ENCODE peak calls at places on chromosomes 16 and 17, in ten cellular contexts. P, J, F, A, O, U, K, N, S and R are unnamed samples.

GRCh38 chr17:76446449-76447231 is 6.3 kb downstream of the UBE2O start:
- DNase-seq in O (no peak), A (no peak), S (no peak), K (peak; percentile 26), J (peak; percentile 34), P (no peak), N (no peak), F (no peak), U (peak; percentile 84), R (no peak)

GRCh38 chr16:10594312-10594950 is 14.0 kb upstream of the EMP2 start:
- DNase-seq in P (no peak), N (peak; percentile 95), O (peak; percentile 83), J (no peak), K (no peak), S (no peak), F (no peak), U (no peak), A (peak; percentile 81), R (no peak)

GRCh38 chr17:58265902-58266875 is 14.5 kb downstream of the MPO start:
- DNase-seq in A (no peak), U (no peak), O (peak; percentile 12), N (no peak), P (no peak), F (no peak), J (no peak), S (no peak), K (no peak), R (no peak)

GRCh38 chr17:41548844-41549595 is 20.9 kb upstream of the KRT19 start:
- DNase-seq in O (peak; percentile 92), K (peak; percentile 74), J (peak; percentile 85), N (peak; percentile 93), P (peak; percentile 91), U (peak; percentile 94), S (peak; percentile 5), A (peak; percentile 93), F (peak; percentile 78), R (peak; percentile 82)

GRCh38 chr16:10656618-10657017 is 38.1 kb downstream of the TEKT5 start:
- DNase-seq in S (no peak), P (no peak), J (no peak), F (no peak), K (no peak), O (no peak), A (no peak), N (no peak), U (no peak), R (no peak)

GRCh38 chr16:23064642-23065041 is 84.6 kb downstream of the USP31 start:
- DNase-seq in J (no peak), K (no peak), N (no peak), S (no peak), U (no peak), P (no peak), A (no peak), O (no peak), F (no peak), R (no peak)

GRCh38 chr17:58336456-58337094 is 8.0 kb upstream of the TSPOAP1 start:
- DNase-seq in O (peak; percentile 57), A (no peak), U (no peak), P (peak; percentile 8), S (no peak), K (peak; percentile 53), F (no peak), N (peak; percentile 37), J (no peak), R (no peak)

GRCh38 chr17:21252875-21253645 is at the start of gene NATD1:
- DNase-seq in A (peak; percentile 83), P (peak; percentile 78), O (peak; percentile 92), K (no peak), N (peak; percentile 84), F (peak; percentile 74), J (peak; percentile 88), U (peak; percentile 88), S (peak; percentile 47), R (peak; percentile 93)

GRCh38 chr16:74577882-74578366 is 29.0 kb downstream of the GLG1 start:
- DNase-seq in J (no peak), A (no peak), U (no peak), S (no peak), O (no peak), K (peak; percentile 29), P (no peak), F (no peak), N (no peak), R (peak; percentile 34)

GRCh38 chr17:37770631-37771518 is 26.0 kb upstream of the HNF1B start:
- DNase-seq in U (peak; percentile 82), A (peak; percentile 56), F (no peak), K (no peak), J (peak; percentile 14), O (peak; percentile 80), N (peak; percentile 87), P (peak; percentile 80), S (no peak), R (no peak)

DNA sequence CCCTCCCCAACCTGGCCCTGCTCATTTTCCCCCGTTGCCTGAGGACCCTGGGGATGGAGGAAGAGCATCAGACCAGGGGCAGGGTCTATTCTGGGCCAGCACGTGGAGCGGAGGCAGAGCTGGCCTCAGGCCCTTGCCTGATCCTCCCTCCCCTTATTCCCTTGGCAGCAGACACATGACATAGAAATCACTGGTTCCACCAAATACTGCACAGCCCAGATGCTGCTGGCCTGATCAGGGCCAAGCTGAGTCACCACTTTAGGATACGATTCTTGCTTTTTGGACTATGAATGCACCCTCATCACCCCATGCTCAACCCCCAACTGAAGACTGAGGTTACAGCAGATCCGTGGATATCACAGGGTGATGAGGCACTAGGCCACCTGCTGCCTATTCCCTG is 15.8 kb upstream of the AGRP start:
- DNase-seq in A (no peak), P (no peak), F (no peak), J (peak; percentile 43), U (no peak), S (no peak), K (no peak), N (no peak), O (no peak), R (no peak)
- TF ChIP-seq CTCF in A (no peak), P (no peak), F (no peak), J (no peak), U (no peak), S (no peak), K (no peak), N (no peak), O (no peak), R (no peak)

DNA sequence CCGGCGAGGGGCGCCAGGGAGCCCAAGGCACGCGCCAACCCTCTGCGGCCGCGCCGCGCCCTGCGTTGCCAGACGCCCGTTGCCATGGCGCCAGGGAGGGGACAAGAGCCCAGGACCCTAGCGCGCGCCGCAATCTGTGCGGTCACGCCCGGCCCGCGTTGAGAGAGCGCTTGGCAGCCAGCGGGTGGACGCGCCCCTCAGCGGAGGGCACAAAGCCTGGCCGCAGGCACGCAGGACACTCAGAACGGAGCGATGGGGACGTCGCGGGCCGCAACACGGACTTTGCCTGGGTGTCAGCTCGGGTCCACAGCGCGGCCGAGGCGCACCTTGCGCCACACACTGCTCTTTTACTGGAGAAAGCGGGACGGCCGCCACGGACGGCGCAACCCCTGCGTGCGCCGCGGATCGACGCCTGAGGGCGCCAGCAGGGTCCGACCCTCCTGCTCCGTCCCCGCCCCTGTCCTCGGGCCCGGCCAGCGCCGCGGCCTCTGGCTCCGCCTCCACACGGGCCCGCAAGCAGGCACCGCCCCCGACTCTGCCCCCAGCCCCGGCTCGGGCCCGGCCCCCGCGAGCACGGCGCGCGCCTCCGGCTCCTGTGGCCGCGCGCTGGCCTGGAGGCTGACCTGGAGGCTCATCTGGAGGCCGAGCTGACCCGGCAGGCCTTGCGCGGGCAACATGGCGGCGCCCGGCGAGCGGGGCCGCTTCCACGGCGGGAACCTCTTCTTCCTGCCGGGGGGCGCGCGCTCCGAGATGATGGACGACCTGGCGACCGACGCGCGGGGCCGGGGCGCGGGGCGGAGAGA is at the start of gene GFER:
- DNase-seq in N (peak; percentile 96), A (no peak), U (peak; percentile 96), S (no peak), F (peak; percentile 57), O (peak; percentile 96), J (peak; percentile 82), P (peak; percentile 95), K (peak; percentile 59), R (peak; percentile 99)
- TF ChIP-seq CTCF in N (no peak), A (no peak), U (peak; percentile 50), S (peak; percentile 30), F (no peak), O (peak; percentile 44), J (no peak), P (no peak), K (no peak), R (peak; percentile 72)

DNA sequence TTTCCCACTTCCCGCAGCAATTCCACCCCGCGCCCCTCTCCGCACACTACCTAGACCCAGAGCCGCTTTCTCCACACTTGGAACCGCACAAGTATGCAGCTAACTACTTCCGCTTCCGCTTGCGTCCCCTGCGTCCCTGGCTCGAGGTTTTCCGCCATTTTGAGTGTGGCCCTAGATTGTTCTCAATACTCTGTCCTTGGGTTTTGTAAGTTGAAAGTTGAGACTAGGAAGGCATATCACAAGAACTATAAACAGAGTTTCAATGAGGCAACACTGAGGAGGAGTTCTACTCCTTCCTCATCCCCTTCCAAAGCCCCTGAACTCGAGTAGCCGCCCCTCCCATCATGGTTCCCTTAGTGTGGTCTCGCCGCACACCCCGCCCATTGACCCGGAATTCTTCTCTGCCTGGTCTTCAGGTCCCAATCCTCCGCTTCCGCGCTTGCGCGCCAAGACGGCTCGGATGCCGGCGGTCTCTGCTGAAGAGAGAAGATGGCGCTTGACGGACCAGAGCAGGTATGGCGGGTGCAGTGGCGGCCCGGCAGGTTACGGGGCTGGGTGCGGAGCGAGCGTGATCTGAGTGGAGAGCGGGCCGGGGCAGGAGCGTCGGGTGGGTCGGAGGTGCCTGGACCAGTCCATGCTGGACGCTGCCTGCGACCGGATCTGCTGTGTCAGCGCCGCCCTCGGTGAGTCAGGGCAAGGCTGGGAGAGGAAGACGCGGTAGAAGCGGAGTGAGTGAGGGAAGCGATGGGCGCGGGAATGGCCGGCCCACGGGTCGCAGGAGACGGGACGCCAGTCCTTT is at the start of the genes FTSJ3 and PSMC5:
- DNase-seq in U (peak; percentile 97), P (peak; percentile 92), O (peak; percentile 97), A (peak; percentile 93), F (peak; percentile 91), K (peak; percentile 85), N (peak; percentile 94), S (peak; percentile 89), J (peak; percentile 93), R (peak; percentile 91)
- TF ChIP-seq CTCF in U (peak; percentile 49), P (no peak), O (peak; percentile 54), A (peak; percentile 56), F (peak; percentile 51), K (peak; percentile 22), N (peak; percentile 50), S (peak; percentile 79), J (peak; percentile 66), R (peak; percentile 77)

DNA sequence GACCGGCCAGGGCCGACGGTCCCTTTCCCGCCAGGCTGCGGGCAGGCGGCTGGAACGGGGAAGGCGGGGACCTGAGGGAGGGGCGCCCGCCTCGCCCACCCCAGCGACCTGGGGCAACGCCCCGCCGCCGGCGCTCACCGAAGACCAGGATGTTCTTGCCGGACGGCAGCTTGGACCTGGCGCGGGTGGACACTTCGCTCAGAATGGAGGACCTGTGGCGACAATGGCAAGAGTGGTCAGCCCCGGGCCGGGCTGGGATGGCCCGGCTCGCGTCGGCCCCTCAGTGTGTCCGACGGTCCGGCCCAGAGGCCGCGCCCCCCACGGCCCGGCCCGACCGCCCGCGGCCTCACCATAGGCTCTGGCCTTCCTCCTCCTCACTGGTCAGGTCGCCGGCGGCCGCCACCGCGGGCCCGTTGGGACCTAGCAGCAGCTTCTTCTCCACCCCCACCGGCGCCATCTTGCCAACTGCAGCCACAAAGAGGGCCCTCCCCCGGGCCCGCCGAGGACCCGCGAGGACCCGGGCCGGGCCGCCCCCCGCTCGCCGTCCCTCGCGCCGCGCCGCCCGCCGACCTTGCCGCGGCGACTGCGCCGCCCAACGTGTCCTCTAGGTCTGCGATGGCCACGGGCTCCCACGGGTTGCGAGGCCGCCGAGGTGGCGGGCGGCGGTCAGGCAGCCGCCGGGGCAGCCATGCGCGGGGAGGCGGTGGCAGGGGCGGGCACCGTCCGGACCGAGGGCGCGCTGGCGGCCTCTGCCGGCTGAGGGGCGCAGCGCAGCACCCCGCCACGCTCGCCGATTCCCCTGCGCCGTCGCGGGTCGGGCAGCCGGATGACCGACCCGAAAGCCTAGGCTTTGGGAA is at the start of gene DYNC1LI2:
- DNase-seq in F (peak; percentile 73), P (peak; percentile 77), U (peak; percentile 73), N (peak; percentile 88), K (no peak), J (peak; percentile 76), O (peak; percentile 92), A (peak; percentile 79), S (no peak), R (peak; percentile 96)
- TF ChIP-seq CTCF in F (peak; percentile 76), P (peak; percentile 74), U (peak; percentile 91), N (peak; percentile 92), K (peak; percentile 59), J (peak; percentile 98), O (peak; percentile 78), A (peak; percentile 98), S (peak; percentile 79), R (peak; percentile 98)